ENCODE peak calls at places on chromosomes 4 and X, in four cellular contexts. Z, V, T and F are unnamed samples.

GRCh38 chr4:115113382-115114106 is at the start of gene NDST4:
- DNase-seq in Z (no peak), V (no peak), T (no peak), F (no peak)

GRCh38 chrX:18146954-18147353 is 73.7 kb downstream of the BEND2 start:
- DNase-seq in Z (peak; percentile 8), V (peak; percentile 13), T (no peak), F (peak; percentile 30)

GRCh38 chr4:38082424-38083374 is 122.5 kb downstream of the PTTG2 start:
- DNase-seq in Z (no peak), V (peak; percentile 97), T (no peak), F (no peak)

GRCh38 chrX:46447384-46447783 is 97.8 kb downstream of the ZNF674 start:
- DNase-seq in Z (no peak), V (peak; percentile 8), T (no peak), F (no peak)

GRCh38 chrX:88425739-88426138 is 321.3 kb upstream of the CPXCR1 start:
- DNase-seq in Z (no peak), V (no peak), T (no peak), F (no peak)

GRCh38 chrX:50721771-50722521 is 92.0 kb downstream of the SHROOM4 start:
- DNase-seq in Z (no peak), V (no peak), T (no peak), F (no peak)

GRCh38 chr4:27007507-27007906 is 146.9 kb downstream of the STIM2 start:
- DNase-seq in Z (no peak), V (peak; percentile 35), T (no peak), F (no peak)

GRCh38 chrX:18931972-18932371 is 51.9 kb downstream of the PHKA2 start:
- DNase-seq in Z (no peak), V (peak; percentile 30), T (no peak), F (peak; percentile 24)

GRCh38 chr4:8765631-8766590 is 105.7 kb downstream of the HMX1 start:
- DNase-seq in Z (no peak), V (no peak), T (peak; percentile 58), F (no peak)

GRCh38 chrX:38335382-38335781 is 8.1 kb upstream of the RPGR start:
- DNase-seq in Z (no peak), V (no peak), T (no peak), F (no peak)

GRCh38 chr4:143183513-143184216 is 1.1 kb upstream of the USP38 start:
- DNase-seq in Z (no peak), V (no peak), T (no peak), F (no peak)

GRCh38 chr4:106062452-106062875 is 167.2 kb downstream of the NPNT start:
- DNase-seq in Z (no peak), V (peak; percentile 70), T (no peak), F (no peak)

GRCh38 chr4:176298664-176299063 is 21.1 kb upstream of the SPCS3 start:
- DNase-seq in Z (no peak), V (no peak), T (no peak), F (no peak)

GRCh38 chr4:25101836-25102235 is 58.4 kb downstream of the SEPSECS start:
- DNase-seq in Z (no peak), V (no peak), T (no peak), F (no peak)

GRCh38 chrX:44669626-44670025 is 127.0 kb upstream of the FUNDC1 start:
- DNase-seq in Z (no peak), V (no peak), T (no peak), F (no peak)

GRCh38 chr4:147421456-147421855 is 59.4 kb upstream of the EDNRA start:
- DNase-seq in Z (no peak), V (no peak), T (no peak), F (no peak)

GRCh38 chr4:91325495-91325894 is 978.3 kb upstream of the GRID2 start:
- DNase-seq in Z (peak; percentile 38), V (no peak), T (no peak), F (no peak)

GRCh38 chrX:2566044-2566443 is 65.3 kb upstream of the DHRSX start:
- DNase-seq in Z (no peak), V (no peak), T (no peak), F (peak; percentile 13)

GRCh38 chrX:22634081-22634480 is 361.4 kb downstream of the CBLL2 start:
- DNase-seq in Z (no peak), V (peak; percentile 79), T (no peak), F (no peak)

GRCh38 chr4:21577066-21577465 is 371.5 kb downstream of the KCNIP4 start:
- DNase-seq in Z (no peak), V (no peak), T (no peak), F (no peak)

GRCh38 chrX:100587846-100588245 is 3.1 kb downstream of the TNMD start:
- DNase-seq in Z (no peak), V (no peak), T (no peak), F (no peak)

GRCh38 chrX:69032601-69033000 is 132.7 kb downstream of the PJA1 start:
- DNase-seq in Z (no peak), V (peak; percentile 15), T (no peak), F (peak; percentile 5)

GRCh38 chr4:8728536-8729407 is 136.2 kb downstream of the CPZ start:
- DNase-seq in Z (peak; percentile 5), V (no peak), T (peak; percentile 47), F (no peak)

GRCh38 chr4:77001907-77002306 is 52.4 kb downstream of the SEPTIN11 start:
- DNase-seq in Z (no peak), V (peak; percentile 79), T (no peak), F (no peak)

GRCh38 chr4:156751486-156751885 is 220.1 kb downstream of the PDGFC start:
- DNase-seq in Z (no peak), V (peak; percentile 42), T (no peak), F (no peak)

GRCh38 chr4:16995451-16995850 is 97.0 kb upstream of the LDB2 start:
- DNase-seq in Z (no peak), V (no peak), T (no peak), F (no peak)
- TF ChIP-seq CTCF in Z (no peak), V (no peak), T (no peak), F (no peak)

GRCh38 chrX:136464589-136464988 is 23.2 kb upstream of the BRS3 start:
- DNase-seq in Z (no peak), V (no peak), T (no peak), F (no peak)
- TF ChIP-seq CTCF in Z (no peak), V (no peak), T (no peak), F (no peak)

GRCh38 chr4:28690890-28691289 is 1830.2 kb downstream of the STIM2 start:
- DNase-seq in Z (no peak), V (no peak), T (no peak), F (no peak)

GRCh38 chr4:28682872-28683271 is 1822.2 kb downstream of the STIM2 start:
- DNase-seq in Z (no peak), V (no peak), T (no peak), F (no peak)

DNA sequence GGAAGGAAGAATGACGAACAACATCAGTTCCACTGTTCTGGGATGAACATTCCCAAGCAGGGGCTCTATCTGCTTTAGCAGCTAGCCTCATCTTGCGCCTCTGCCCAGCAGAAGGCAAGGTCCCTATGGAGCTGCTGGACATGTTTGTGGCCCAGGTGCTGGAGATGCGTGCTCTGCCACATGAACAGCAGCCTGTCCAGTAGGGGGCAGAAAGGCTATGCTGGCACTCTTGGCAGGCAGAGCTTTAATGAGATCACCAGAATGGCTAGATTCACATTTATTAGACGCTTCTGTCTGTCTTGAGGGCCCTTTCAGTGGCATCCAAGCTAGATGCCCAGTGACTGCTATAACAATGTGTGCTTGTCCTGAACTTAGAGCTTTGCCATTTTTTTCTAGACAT is 1826.0 kb downstream of the STIM2 start:
- DNase-seq in Z (peak; percentile 16), V (peak; percentile 38), T (no peak), F (peak; percentile 60)
- TF ChIP-seq CTCF in Z (no peak), V (peak; percentile 43), T (peak; percentile 9), F (peak; percentile 64)

DNA sequence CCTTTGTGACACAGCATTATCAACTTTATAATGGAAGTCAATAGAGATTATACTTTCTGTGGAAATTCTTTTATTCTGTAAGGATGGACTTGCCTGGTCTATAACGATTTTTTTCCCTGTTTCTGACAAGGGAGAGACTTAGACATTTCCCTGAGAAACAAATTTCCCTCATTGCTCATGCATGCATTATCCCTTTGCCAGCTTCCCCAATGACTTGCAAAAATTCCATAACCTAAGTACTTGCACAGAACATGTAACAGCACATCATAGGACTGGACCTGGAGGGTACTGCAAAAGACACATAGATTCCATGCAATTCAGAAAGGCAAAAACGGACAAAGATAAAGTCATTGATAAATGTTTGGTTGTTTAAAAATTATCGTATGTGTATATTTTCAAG is 166.7 kb downstream of the FHIP1A start:
- DNase-seq in Z (no peak), V (no peak), T (no peak), F (no peak)
- TF ChIP-seq CTCF in Z (no peak), V (no peak), T (no peak), F (no peak)

GRCh38 chr4:82578935-82579334 is 17.1 kb upstream of the TMEM150C start:
- DNase-seq in Z (no peak), V (no peak), T (no peak), F (peak; percentile 21)

GRCh38 chr4:82579932-82580331 is 18.1 kb upstream of the TMEM150C start:
- DNase-seq in Z (no peak), V (no peak), T (no peak), F (no peak)

GRCh38 chr4:82577451-82577850 is 15.7 kb upstream of the TMEM150C start:
- DNase-seq in Z (no peak), V (no peak), T (no peak), F (no peak)
- TF ChIP-seq CTCF in Z (no peak), V (no peak), T (no peak), F (no peak)